ENCODE peak calls at places on chromosomes 12 and 14, in nine cellular contexts. J, D, S, V, M, C, Z, I and H are unnamed samples.

GRCh38 chr14:77026930-77027537 is 1.5 kb downstream of the IRF2BPL start:
- DNase-seq in D (peak), S (peak), I (peak), Z (peak), C (no peak), M (no peak), J (peak), V (peak), H (no peak)

GRCh38 chr12:643478-644292 is 19.6 kb downstream of the NINJ2 start:
- DNase-seq in S (no peak), J (no peak), D (no peak), I (no peak), C (no peak), Z (no peak), M (no peak), V (peak), H (no peak)

GRCh38 chr12:132178801-132179401 is 34.6 kb downstream of the NOC4L start:
- DNase-seq in C (no peak), Z (no peak), S (no peak), J (no peak), I (no peak), M (no peak), V (peak), D (no peak), H (no peak)

GRCh38 chr12:116054280-116054679 is 223.2 kb downstream of the MED13L start:
- DNase-seq in C (no peak), S (no peak), Z (no peak), J (no peak), V (no peak), M (no peak), D (no peak), I (no peak), H (no peak)

GRCh38 chr14:80941241-80942157 is at the start of gene CEP128:
- DNase-seq in J (peak), V (peak), M (peak), I (peak), Z (peak), S (peak), D (peak), C (peak), H (peak)

GRCh38 chr14:32010561-32011188 is 66.4 kb upstream of the ARHGAP5 start:
- DNase-seq in M (no peak), C (peak), I (peak), S (no peak), V (no peak), Z (peak), D (peak), J (peak), H (peak)

GRCh38 chr12:3102721-3103410 is 25.7 kb downstream of the TSPAN9 start:
- DNase-seq in V (no peak), Z (no peak), M (no peak), I (no peak), S (no peak), C (no peak), D (no peak), J (no peak), H (no peak)

GRCh38 chr12:6613015-6613775 is 6.0 kb upstream of the CHD4 start:
- DNase-seq in M (peak), J (peak), C (peak), S (peak), V (no peak), I (peak), Z (peak), D (peak), H (peak)

GRCh38 chr12:112170376-112170775 is 45.0 kb downstream of the TRAFD1 start:
- DNase-seq in I (peak), J (peak), C (peak), M (no peak), S (no peak), D (peak), Z (no peak), V (peak), H (peak)

GRCh38 chr12:3148366-3149000 is 71.3 kb downstream of the TSPAN9 start:
- DNase-seq in Z (peak), V (no peak), D (peak), J (no peak), M (no peak), I (peak), S (no peak), C (no peak), H (no peak)